ENCODE peak calls at places on chromosomes 6 and 20, in seven cellular contexts. G, A, K, B, R, O and C are unnamed samples.

GRCh38 chr20:32959351-32960221 is 44.6 kb downstream of the SUN5 start:
- DNase-seq in O (no peak), K (no peak), B (no peak), A (no peak), G (no peak), R (no peak), C (no peak)

GRCh38 chr6:112780498-112781096 is 433.5 kb downstream of the RFPL4B start:
- DNase-seq in G (peak), O (peak), A (peak), R (peak), K (no peak), B (peak), C (no peak)

GRCh38 chr6:163001341-163001740 is 273.6 kb downstream of the PACRG start:
- DNase-seq in K (no peak), O (no peak), R (peak), B (no peak), A (no peak), G (no peak), C (no peak)

GRCh38 chr6:35024601-35025054 is 116.5 kb downstream of the TCP11 start:
- DNase-seq in G (peak), R (peak), O (peak), K (no peak), B (no peak), A (no peak), C (no peak)

GRCh38 chr20:56629464-56630085 is 469 bp downstream of the TFAP2C start:
- DNase-seq in B (no peak), G (peak), O (no peak), A (no peak), K (no peak), R (no peak), C (peak)

GRCh38 chr6:72760130-72760793 is 138.4 kb downstream of the KCNQ5 start:
- DNase-seq in A (no peak), R (no peak), K (no peak), O (no peak), G (peak), B (no peak), C (no peak)

GRCh38 chr20:48661575-48662473 is 166.0 kb downstream of the PREX1 start:
- DNase-seq in O (no peak), G (no peak), R (peak), B (no peak), K (no peak), A (no peak), C (no peak)

GRCh38 chr20:32966382-32966781 is 37.9 kb downstream of the SUN5 start:
- DNase-seq in B (no peak), G (no peak), A (no peak), R (no peak), K (no peak), O (no peak), C (no peak)

GRCh38 chr6:52522655-52523054 is 54.2 kb downstream of the TRAM2 start:
- DNase-seq in B (no peak), G (no peak), A (no peak), R (peak), O (no peak), K (no peak), C (no peak)

GRCh38 chr20:3041818-3042504 is 1.5 kb upstream of the GNRH2 start:
- DNase-seq in A (no peak), K (no peak), G (no peak), O (peak), B (no peak), R (peak), C (no peak)

GRCh38 chr20:48619126-48620101 is 208.4 kb downstream of the PREX1 start:
- DNase-seq in G (no peak), K (no peak), O (no peak), A (no peak), R (no peak), B (no peak), C (peak)

GRCh38 chr6:36727491-36728021 is 29.9 kb downstream of the RAB44 start:
- DNase-seq in G (no peak), A (peak), B (peak), R (peak), O (peak), K (no peak), C (no peak)

GRCh38 chr6:158711264-158711663 is 61.4 kb downstream of the SYTL3 start:
- DNase-seq in A (no peak), R (no peak), O (no peak), B (no peak), K (no peak), G (no peak), C (no peak)

GRCh38 chr6:88599561-88599960 is 363.9 kb downstream of the RNGTT start:
- DNase-seq in K (no peak), O (no peak), B (peak), R (no peak), G (no peak), A (no peak), C (no peak)

GRCh38 chr6:168428052-168428829 is 12.7 kb upstream of the SMOC2 start:
- DNase-seq in A (no peak), O (no peak), G (no peak), B (no peak), K (no peak), R (no peak), C (no peak)

GRCh38 chr6:63236398-63236817 is 25.1 kb downstream of the FKBP1C start:
- DNase-seq in G (no peak), A (no peak), K (no peak), O (no peak), B (peak), R (no peak), C (no peak)

GRCh38 chr20:25178563-25179438 is 16.7 kb upstream of the ENTPD6 start:
- DNase-seq in A (no peak), R (peak), K (no peak), O (peak), G (peak), B (peak), C (no peak)

GRCh38 chr6:47700051-47700450 is 1.7 kb downstream of the ADGRF4 start:
- DNase-seq in G (no peak), A (no peak), K (no peak), O (no peak), B (no peak), R (peak), C (no peak)